ENCODE peak calls at places on chromosomes 4 and X, in seven cellular contexts. S is uterus, B is lower leg skin, D is suprapubic skin, A is GM12878, T is breast epithelium, I is body of pancreas. R is an unnamed sample.

GRCh38 chr4:164509951-164510350 is 244.0 kb upstream of the SMIM31 start:
- DNase-seq in S (no peak), B (no peak), D (no peak), A (no peak), T (no peak), I (no peak), R (no peak)

GRCh38 chrX:113728937-113729336 is 854.9 kb upstream of the HTR2C start:
- DNase-seq in S (no peak), B (no peak), D (no peak), A (no peak), T (no peak), I (no peak), R (no peak)

GRCh38 chr4:335515-335914 is 2.1 kb upstream of the ZNF141 start:
- DNase-seq in S (peak), B (no peak), D (no peak), A (no peak), T (no peak), I (no peak), R (peak)

GRCh38 chrX:1468250-1468772 is 15.6 kb upstream of the ASMTL start:
- DNase-seq in S (no peak), B (peak), D (peak), A (peak), T (no peak), I (no peak), R (no peak)

GRCh38 chr4:81398379-81398778 is 73.3 kb downstream of the RASGEF1B start:
- DNase-seq in S (no peak), B (no peak), D (no peak), A (no peak), T (no peak), I (no peak), R (no peak)

GRCh38 chrX:16807548-16807947 is 21.3 kb downstream of the TXLNG start:
- DNase-seq in S (no peak), B (no peak), D (no peak), A (no peak), T (no peak), I (no peak), R (no peak)

GRCh38 chr4:66562276-66562806 is 892.1 kb upstream of the EPHA5 start:
- DNase-seq in S (no peak), B (no peak), D (no peak), A (no peak), T (no peak), I (no peak), R (no peak)

GRCh38 chrX:15946783-15947550 is 92.4 kb upstream of the AP1S2 start:
- DNase-seq in S (no peak), B (no peak), D (no peak), A (no peak), T (no peak), I (no peak), R (no peak)

GRCh38 chr4:73964862-73965611 is 16.8 kb downstream of the PF4 start:
- DNase-seq in S (no peak), B (no peak), D (no peak), A (no peak), T (no peak), I (peak), R (no peak)

GRCh38 chrX:134999469-134999868 is 8.7 kb downstream of the SMIM10 start:
- DNase-seq in S (no peak), B (no peak), D (no peak), A (peak), T (no peak), I (no peak), R (no peak)

GRCh38 chrX:11757729-11758399 is at the start of gene MSL3:
- DNase-seq in S (peak), B (no peak), D (peak), A (no peak), T (peak), I (peak), R (peak)

GRCh38 chr4:2320152-2320551 is 58.2 kb upstream of the MXD4 start:
- DNase-seq in S (no peak), B (no peak), D (peak), A (no peak), T (no peak), I (no peak), R (no peak)

GRCh38 chrX:153689654-153690465 is 2.1 kb downstream of the SLC6A8 start:
- DNase-seq in S (no peak), B (no peak), D (no peak), A (no peak), T (no peak), I (no peak), R (no peak)

GRCh38 chrX:153688534-153688899 is 791 bp downstream of the SLC6A8 start:
- DNase-seq in S (no peak), B (no peak), D (no peak), A (no peak), T (no peak), I (no peak), R (no peak)

GRCh38 chrX:153688900-153689590 is 1.3 kb downstream of the SLC6A8 start:
- DNase-seq in S (no peak), B (no peak), D (no peak), A (no peak), T (peak), I (peak), R (peak)

GRCh38 chrX:153687121-153688039 is at the start of gene SLC6A8:
- DNase-seq in S (peak), B (peak), D (peak), A (no peak), T (peak), I (peak), R (peak)

GRCh38 chrX:153688071-153688470 is 345 bp downstream of the SLC6A8 start:
- DNase-seq in S (no peak), B (no peak), D (no peak), A (no peak), T (no peak), I (no peak), R (no peak)
- H3K4me3 ChIP-seq in S (no peak), B (no peak), D (peak), A (no peak), T (peak), I (no peak), R (no peak)

GRCh38 chr4:8189551-8190466 is 9.3 kb upstream of the SH3TC1 start:
- DNase-seq in S (no peak), B (no peak), D (no peak), A (no peak), T (no peak), I (no peak), R (no peak)

GRCh38 chr4:8188085-8188484 is 11.0 kb upstream of the SH3TC1 start:
- DNase-seq in S (no peak), B (no peak), D (no peak), A (no peak), T (no peak), I (no peak), R (no peak)

GRCh38 chr4:8191136-8191747 is 7.8 kb upstream of the SH3TC1 start:
- DNase-seq in S (peak), B (peak), D (peak), A (peak), T (no peak), I (peak), R (peak)

GRCh38 chr4:8186883-8187282 is 12.2 kb upstream of the SH3TC1 start:
- DNase-seq in S (no peak), B (no peak), D (no peak), A (no peak), T (no peak), I (no peak), R (no peak)

DNA sequence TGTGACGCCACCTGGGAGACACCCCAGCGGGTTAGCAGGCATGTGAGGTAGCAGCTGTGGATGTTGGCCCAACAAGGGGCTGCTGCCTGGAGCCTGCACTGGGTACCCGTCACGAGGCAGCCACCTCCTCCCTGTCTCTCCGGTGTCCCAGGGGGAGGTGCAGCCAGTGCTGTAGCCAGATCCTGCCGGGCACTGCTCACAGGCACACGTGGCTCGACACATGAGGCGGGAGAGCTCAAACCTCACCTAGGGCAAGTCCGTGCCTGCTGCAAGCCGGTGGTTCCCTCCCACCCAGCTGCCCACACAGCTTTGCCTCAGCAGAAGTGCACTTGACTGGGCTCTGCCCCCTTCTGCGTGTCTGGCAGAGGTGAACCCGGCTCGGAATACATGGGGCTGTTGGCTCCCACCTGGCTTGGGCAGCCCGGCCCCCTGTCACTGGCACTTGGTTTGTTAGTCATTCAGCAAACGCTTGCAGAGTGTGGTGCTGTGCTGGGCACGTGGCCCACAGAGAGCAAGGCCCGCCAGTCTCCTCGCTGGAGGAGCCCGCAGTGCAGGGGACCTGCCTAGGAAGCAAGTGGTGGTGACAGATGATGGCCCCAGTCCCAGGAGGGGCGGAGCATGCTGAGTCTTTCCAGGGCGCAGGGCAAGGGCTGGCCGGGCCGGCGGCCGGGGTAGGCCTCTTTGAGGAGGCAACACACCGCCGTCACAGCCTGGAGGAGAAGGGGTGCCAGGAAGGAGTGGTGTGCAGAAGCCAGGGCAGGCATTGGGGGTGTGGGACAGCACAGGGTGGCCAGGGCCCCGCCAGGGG is 10.1 kb upstream of the SH3TC1 start:
- DNase-seq in S (no peak), B (peak), D (peak), A (no peak), T (no peak), I (peak), R (peak)
- TF ChIP-seq POLR2A in S (no peak), B (no peak), D (no peak), A (no peak), T (no peak), I (no peak), R (no peak)

DNA sequence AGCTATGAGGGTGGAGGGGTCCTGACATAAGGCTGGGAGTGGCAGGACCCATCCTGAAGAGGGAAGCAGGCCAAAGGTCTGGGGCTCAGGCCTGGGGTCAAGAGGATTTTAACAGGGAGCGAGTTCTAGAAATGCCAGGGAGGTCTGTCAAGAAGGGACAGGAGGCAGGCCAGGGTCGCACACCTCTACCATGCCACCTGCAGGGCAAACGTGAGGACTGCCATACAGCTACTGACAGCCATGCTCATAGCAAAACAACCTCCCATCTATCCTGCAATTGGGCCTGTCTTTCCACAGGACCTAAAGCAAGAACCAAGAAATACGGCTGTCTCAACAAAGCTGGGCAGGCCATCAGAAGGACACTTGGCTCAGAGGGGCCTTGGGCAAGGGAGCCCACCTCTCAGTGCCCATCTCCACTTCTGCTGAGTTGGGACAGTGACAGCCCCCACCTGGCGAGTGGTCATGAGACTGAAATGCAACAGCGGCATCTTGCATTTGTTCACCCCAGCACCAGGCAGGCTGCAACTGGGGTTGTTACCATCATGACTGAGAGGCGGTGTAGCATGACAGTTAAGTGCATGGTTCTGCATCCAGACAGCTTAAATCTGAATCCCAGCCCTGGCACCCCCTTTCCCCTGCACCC is 92.7 kb downstream of the WFS1 start:
- DNase-seq in S (no peak), B (no peak), D (no peak), A (no peak), T (no peak), I (no peak), R (no peak)
- TF ChIP-seq CTCF in S (no peak), B (no peak), D (no peak), A (no peak), T (no peak), I (no peak), R (no peak)

GRCh38 chr4:101288365-101289145 is 58.8 kb downstream of the PPP3CA start:
- DNase-seq in S (no peak), B (no peak), D (no peak), A (no peak), T (no peak), I (no peak), R (no peak)
- H3K4me3 ChIP-seq in S (no peak), B (no peak), D (peak), A (no peak), T (no peak), I (no peak), R (no peak)

GRCh38 chr4:72567821-72568620 is 1.0 kb downstream of the ADAMTS3 start:
- DNase-seq in S (peak), B (peak), D (peak), A (no peak), T (peak), I (peak), R (peak)
- TF ChIP-seq POLR2A in S (no peak), B (no peak), D (no peak), A (no peak), T (peak), I (peak), R (no peak)

DNA sequence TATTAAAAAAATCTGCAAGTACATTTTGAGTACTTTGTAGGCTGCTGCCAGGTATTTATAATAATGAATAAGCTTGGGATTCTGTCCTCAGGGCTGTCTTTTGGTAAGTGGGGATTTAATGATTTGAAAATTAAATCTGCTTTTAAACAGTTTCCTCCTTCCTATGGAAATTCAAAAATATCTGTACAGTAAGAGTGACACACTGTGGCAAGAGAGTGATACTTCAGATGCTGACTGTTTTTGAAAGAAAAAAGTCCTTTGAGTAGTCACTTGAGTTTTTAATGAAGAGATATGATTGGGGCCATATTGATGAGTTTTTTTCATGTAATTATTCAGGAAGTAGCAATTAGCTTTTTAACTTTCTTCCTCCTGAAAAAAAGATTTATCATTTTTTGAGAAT is 49.2 kb downstream of the SMARCAD1 start:
- DNase-seq in S (no peak), B (no peak), D (no peak), A (no peak), T (no peak), I (no peak), R (no peak)
- TF ChIP-seq CTCF in S (no peak), B (no peak), D (no peak), A (peak), T (no peak), I (no peak), R (no peak)

DNA sequence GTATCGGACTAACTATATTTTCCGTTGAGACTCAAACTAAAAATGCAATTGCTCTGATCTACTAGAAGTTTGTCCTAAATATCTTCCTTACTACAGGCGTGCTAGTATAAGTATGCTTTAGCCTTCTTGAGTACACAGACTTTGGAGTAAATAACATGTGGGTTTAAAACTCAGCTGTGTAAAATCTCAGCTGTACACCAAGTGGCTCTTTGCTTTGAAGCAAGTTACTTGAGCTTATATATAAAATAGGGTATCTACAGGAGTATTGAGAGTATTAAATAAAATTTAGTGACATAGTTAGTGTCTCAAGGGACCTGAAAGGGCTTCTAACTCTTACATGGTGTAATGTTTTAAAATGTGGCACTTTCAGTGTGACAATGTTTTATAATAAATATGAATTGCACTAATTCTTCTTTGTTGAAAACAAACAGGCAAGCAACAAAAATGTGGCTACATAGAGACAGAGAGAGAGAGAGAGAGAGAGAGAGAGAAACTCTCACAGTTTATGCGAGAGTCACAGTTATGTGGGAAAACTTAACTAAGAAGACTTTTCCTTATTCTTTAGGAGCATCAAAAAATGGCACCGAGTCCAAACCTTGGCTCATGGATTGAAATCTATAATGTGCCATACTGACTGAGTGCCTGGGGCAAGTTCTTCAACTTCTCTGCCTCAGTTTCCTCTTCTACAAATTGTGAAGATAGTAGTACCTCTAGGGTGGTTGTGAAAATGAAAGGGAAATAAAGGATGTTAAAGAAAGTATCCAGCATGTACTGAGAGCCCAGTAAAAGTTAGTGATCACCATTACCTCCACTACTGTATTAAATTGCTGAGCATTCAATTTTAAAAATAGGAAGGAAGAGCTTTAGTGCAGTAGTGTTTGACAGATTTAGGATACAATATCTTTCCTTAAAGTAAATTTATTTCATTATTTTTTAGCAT is 187.8 kb upstream of the ANK2 start:
- DNase-seq in S (no peak), B (no peak), D (no peak), A (no peak), T (no peak), I (no peak), R (no peak)
- H3K4me3 ChIP-seq in S (no peak), B (no peak), D (no peak), A (no peak), T (no peak), I (no peak), R (no peak)

GRCh38 chr4:112636688-112637551 is at the start of the genes LARP7 and ZGRF1:
- DNase-seq in S (peak), B (peak), D (peak), A (peak), T (peak), I (peak), R (peak)
- TF ChIP-seq POLR2A in S (no peak), B (no peak), D (no peak), A (peak), T (peak), I (peak), R (peak)

R was measured in thyroid gland.